ENCODE peak calls at places on chromosomes 16 and 17, in five cellular contexts. K is iPS DF 6.9; S is effector memory CD4-positive, alpha-beta T cell; P is HepG2; B is AG04450. O is an unnamed sample.

GRCh38 chr16:27374231-27374793 is 27.7 kb upstream of the IL21R start:
- DNase-seq in S (no peak), P (no peak), K (no peak), B (no peak), O (no peak)

GRCh38 chr17:19336938-19337711 is 25.4 kb downstream of the B9D1 start:
- DNase-seq in K (no peak), S (no peak), P (peak; percentile 68), B (no peak), O (peak; percentile 34)

GRCh38 chr16:68993885-68994284 is 111.6 kb upstream of the HAS3 start:
- DNase-seq in S (no peak), B (peak; percentile 85), P (peak; percentile 82), K (no peak), O (no peak)

GRCh38 chr16:78775161-78775561 is 675.7 kb downstream of the WWOX start:
- DNase-seq in K (no peak), S (no peak), B (no peak), P (no peak), O (no peak)

GRCh38 chr17:78661092-78661770 is 84.0 kb upstream of the DNAH17 start:
- DNase-seq in K (no peak), B (no peak), S (no peak), P (no peak), O (peak; percentile 39)

GRCh38 chr16:47142469-47143328 is 1.0 kb downstream of the NETO2 start:
- DNase-seq in K (no peak), S (no peak), P (no peak), B (no peak), O (peak; percentile 29)

GRCh38 chr17:4236456-4236855 is 27.3 kb downstream of the ANKFY1 start:
- DNase-seq in B (no peak), K (no peak), P (no peak), S (no peak), O (no peak)

GRCh38 chr17:73950515-73950914 is 253.0 kb upstream of the RPL38 start:
- DNase-seq in S (no peak), K (no peak), P (peak; percentile 21), B (no peak), O (no peak)

GRCh38 chr16:85556456-85557082 is 56.6 kb upstream of the GSE1 start:
- DNase-seq in S (no peak), P (no peak), K (no peak), B (no peak), O (peak; percentile 66)

GRCh38 chr17:73820686-73821448 is 176.6 kb upstream of the SDK2 start:
- DNase-seq in B (no peak), S (no peak), K (peak; percentile 67), P (no peak), O (no peak)

GRCh38 chr17:38451030-38451839 is 23.0 kb downstream of the ARHGAP23 start:
- DNase-seq in S (no peak), B (no peak), P (peak; percentile 50), K (peak; percentile 84), O (peak; percentile 96)

GRCh38 chr16:81060576-81061306 is 16.3 kb downstream of the C16orf46 start:
- DNase-seq in K (no peak), B (no peak), P (no peak), S (no peak), O (no peak)

GRCh38 chr17:59769891-59770290 is 62.4 kb downstream of the VMP1 start:
- DNase-seq in P (no peak), S (no peak), B (no peak), K (no peak), O (no peak)

GRCh38 chr17:63675607-63676539 is 24.1 kb downstream of the LIMD2 start:
- DNase-seq in K (no peak), B (peak; percentile 48), P (peak; percentile 83), S (no peak), O (no peak)

GRCh38 chr17:8041249-8041928 is 2.5 kb downstream of the ALOX15B start:
- DNase-seq in S (no peak), K (no peak), B (peak; percentile 29), P (peak; percentile 49), O (peak; percentile 39)

GRCh38 chr17:48100591-48101011 is 677 bp downstream of the CBX1 start:
- DNase-seq in K (peak; percentile 58), S (no peak), B (peak; percentile 13), P (peak; percentile 54), O (peak; percentile 88)

GRCh38 chr16:82439678-82440293 is 187.0 kb upstream of the CDH13 start:
- DNase-seq in K (no peak), P (peak; percentile 9), B (no peak), S (no peak), O (no peak)

GRCh38 chr17:73911726-73912359 is 267.6 kb upstream of the SDK2 start:
- DNase-seq in S (no peak), P (no peak), B (no peak), K (no peak), O (no peak)

GRCh38 chr16:67546761-67547422 is 15.4 kb upstream of the CTCF start:
- DNase-seq in P (peak; percentile 65), S (peak; percentile 51), K (peak; percentile 84), B (no peak), O (peak; percentile 90)

GRCh38 chr17:20983359-20983637 is 59.5 kb downstream of the USP22 start:
- DNase-seq in S (no peak), P (no peak), K (no peak), B (no peak), O (no peak)

GRCh38 chr17:81931189-81931556 is 3.6 kb upstream of the MAFG start:
- DNase-seq in S (no peak), K (no peak), B (no peak), P (no peak), O (no peak)

GRCh38 chr16:87580855-87581261 is 21.4 kb upstream of the JPH3 start:
- DNase-seq in K (no peak), P (no peak), S (no peak), B (no peak), O (no peak)

GRCh38 chr16:70778901-70779309 is 22.1 kb downstream of the VAC14 start:
- DNase-seq in P (peak; percentile 82), S (no peak), B (peak; percentile 89), K (no peak), O (peak; percentile 78)

GRCh38 chr16:73743665-73744496 is 552.7 kb upstream of the PSMD7 start:
- DNase-seq in K (peak; percentile 22), P (no peak), B (no peak), S (no peak), O (peak; percentile 12)

GRCh38 chr16:77581706-77582105 is 140.6 kb upstream of the NUDT7 start:
- DNase-seq in S (no peak), B (no peak), K (no peak), P (no peak), O (no peak)

GRCh38 chr17:17994271-17994670 is 21.6 kb downstream of the DRC3 start:
- DNase-seq in P (peak; percentile 56), K (peak; percentile 60), S (no peak), B (no peak), O (no peak)

GRCh38 chr17:1789936-1790335 is 28.1 kb downstream of the SERPINF1 start:
- DNase-seq in P (no peak), S (no peak), B (no peak), K (no peak), O (no peak)

GRCh38 chr16:72189865-72190371 is 18.0 kb upstream of the PMFBP1 start:
- DNase-seq in K (no peak), S (no peak), P (no peak), B (no peak), O (no peak)

DNA sequence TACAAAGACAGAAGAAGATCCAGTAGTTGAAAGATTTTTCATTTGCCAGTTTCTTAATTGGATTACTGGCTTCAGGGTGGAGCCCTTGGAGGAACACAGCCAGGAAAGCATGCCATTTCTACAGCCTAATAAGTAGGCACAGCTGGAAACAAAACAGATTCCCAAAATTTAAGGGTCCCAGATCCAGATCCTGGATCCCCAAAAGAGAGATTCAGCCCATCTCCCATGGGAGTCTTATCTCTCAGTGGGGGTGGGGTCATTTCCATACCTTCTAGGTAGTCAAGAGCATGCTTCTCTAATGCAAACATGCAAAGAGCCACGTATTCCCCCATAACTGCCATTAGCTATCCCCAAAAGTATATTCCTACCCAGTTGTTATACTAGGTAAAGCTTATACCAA is 49.9 kb downstream of the SCPEP1 start:
- DNase-seq in S (no peak), P (no peak), B (no peak), K (no peak), O (no peak)
- H3K9me3 ChIP-seq in S (no peaks in the 10 kb centered on the region), P (peaks cover 28% of the 10 kb centered on the region), B (peaks cover 6% of the 10 kb centered on the region), K (no peaks in the 10 kb centered on the region), O (peaks cover 18% of the 10 kb centered on the region)

GRCh38 chr17:42345396-42346078 is 42.7 kb downstream of the STAT3 start:
- DNase-seq in S (no peak), K (no peak), P (no peak), B (no peak), O (no peak)
- H3K9me3 ChIP-seq in S (no peaks in the 10 kb centered on the region), K (no peaks in the 10 kb centered on the region), P (no peaks in the 10 kb centered on the region), B (no peaks in the 10 kb centered on the region), O (no peaks in the 10 kb centered on the region)

DNA sequence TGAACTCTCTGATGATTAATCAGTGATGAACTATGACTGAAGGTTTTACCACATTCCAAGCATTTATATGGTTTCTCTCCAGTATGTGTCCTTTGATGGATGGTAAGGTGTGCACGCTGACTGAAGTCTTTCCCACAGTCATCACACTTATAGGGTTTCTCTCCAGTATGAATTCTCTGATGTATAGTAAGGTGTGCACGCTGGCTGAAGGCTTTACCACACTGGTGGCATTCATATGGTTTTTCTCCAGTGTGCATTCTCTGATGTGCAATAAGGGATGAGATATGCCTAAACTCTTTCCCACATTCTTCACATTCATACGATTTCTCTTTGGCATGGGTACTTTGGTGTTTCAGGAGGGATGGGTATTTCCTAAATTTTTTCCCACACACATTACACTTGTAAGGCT is 16.4 kb downstream of the ZNF287 start:
- DNase-seq in S (no peak), P (no peak), B (no peak), K (no peak), O (no peak)
- H3K9me3 ChIP-seq in S (peaks cover 55% of the 10 kb centered on the region), P (peaks cover 68% of the 10 kb centered on the region), B (peaks cover 26% of the 10 kb centered on the region), K (peaks cover 6% of the 10 kb centered on the region), O (peaks cover 42% of the 10 kb centered on the region)

GRCh38 chr17:82943339-82943738 is 103.5 kb upstream of the ZNF750 start:
- DNase-seq in K (no peak), P (no peak), B (no peak), S (no peak), O (peak; percentile 24)

GRCh38 chr17:82941021-82942001 is 101.5 kb upstream of the ZNF750 start:
- DNase-seq in K (no peak), S (no peak), P (no peak), B (no peak), O (no peak)

GRCh38 chr17:82943751-82944150 is 103.9 kb upstream of the ZNF750 start:
- DNase-seq in B (no peak), S (no peak), K (no peak), P (no peak), O (peak; percentile 14)

GRCh38 chr17:82940226-82941020 is 100.6 kb upstream of the ZNF750 start:
- DNase-seq in B (no peak), S (no peak), K (no peak), P (no peak), O (no peak)

GRCh38 chr17:82942166-82943130 is 102.6 kb upstream of the ZNF750 start:
- DNase-seq in S (no peak), B (no peak), K (no peak), P (no peak), O (no peak)
- H3K9me3 ChIP-seq in S (peaks cover 13% of the 10 kb centered on the region), B (peaks cover 32% of the 10 kb centered on the region), K (peaks cover 6% of the 10 kb centered on the region), P (peaks cover 19% of the 10 kb centered on the region), O (peaks cover 20% of the 10 kb centered on the region)

DNA sequence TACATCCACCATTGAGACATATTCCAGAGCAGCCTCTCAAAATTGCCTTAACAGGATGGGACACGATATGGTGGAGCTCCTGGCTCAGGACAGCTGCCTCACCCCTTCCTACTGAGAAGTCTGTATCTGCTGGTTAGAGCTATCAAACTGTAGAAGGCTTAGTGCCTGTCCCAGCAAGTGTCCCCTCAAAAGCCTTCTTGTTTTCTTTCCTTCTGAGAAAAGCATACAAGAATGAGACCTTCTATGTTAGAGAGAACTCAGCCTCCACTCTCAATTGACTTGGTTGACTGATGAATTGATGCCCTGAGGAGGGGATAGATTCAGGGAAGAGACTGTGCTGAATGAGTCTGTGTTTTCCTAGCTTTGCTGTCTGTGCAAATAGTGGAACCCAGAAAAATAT is 2020.9 kb downstream of the TP53TG3F start:
- DNase-seq in B (no peak), P (no peak), S (no peak), K (no peak), O (no peak)
- H3K9me3 ChIP-seq in B (peaks cover 7% of the 10 kb centered on the region), P (peaks cover 84% of the 10 kb centered on the region), S (no peaks in the 10 kb centered on the region), K (peaks cover 12% of the 10 kb centered on the region), O (no peaks in the 10 kb centered on the region)